ENCODE peak calls at places on chromosomes 7 and 10, in six cellular contexts. N, V, I, Y, J and A are unnamed samples.

GRCh38 chr7:44891372-44891771 is 6.0 kb upstream of the PURB start:
- DNase-seq in I (no peak), V (no peak), J (no peak), N (no peak), Y (no peak), A (no peak)

GRCh38 chr7:55255501-55256445 is 109.4 kb upstream of the LANCL2 start:
- DNase-seq in N (peak), J (peak), I (peak), V (peak), Y (peak), A (no peak)

GRCh38 chr10:74949843-74950765 is 123.7 kb downstream of the KAT6B start:
- DNase-seq in J (no peak), I (no peak), V (no peak), Y (no peak), N (no peak), A (no peak)

GRCh38 chr10:33327750-33328149 is 6.7 kb downstream of the NRP1 start:
- DNase-seq in V (no peak), N (no peak), J (no peak), Y (no peak), I (no peak), A (no peak)

GRCh38 chr10:24544776-24545175 is 178.9 kb downstream of the ARHGAP21 start:
- DNase-seq in Y (no peak), V (no peak), N (no peak), J (no peak), I (no peak), A (no peak)

GRCh38 chr7:153522261-153522660 is 529.9 kb upstream of the DPP6 start:
- DNase-seq in Y (no peak), V (no peak), J (no peak), N (no peak), I (no peak), A (no peak)

GRCh38 chr7:44918029-44918428 is 32.7 kb upstream of the PURB start:
- DNase-seq in Y (no peak), V (no peak), N (no peak), J (no peak), I (no peak), A (no peak)

GRCh38 chr10:110502851-110503301 is 5.2 kb downstream of the DUSP5 start:
- DNase-seq in I (no peak), V (peak), Y (peak), N (peak), J (peak), A (no peak)

GRCh38 chr7:149021725-149022062 is 6.6 kb downstream of the PDIA4 start:
- DNase-seq in Y (no peak), I (no peak), N (no peak), V (no peak), J (no peak), A (no peak)

GRCh38 chr7:748446-748845 is 21.4 kb upstream of the PRKAR1B start:
- DNase-seq in J (no peak), I (peak), N (no peak), Y (no peak), V (no peak), A (no peak)

GRCh38 chr7:107505997-107506682 is 36.3 kb downstream of the GPR22 start:
- DNase-seq in J (no peak), N (no peak), Y (no peak), V (no peak), I (peak), A (peak)

DNA sequence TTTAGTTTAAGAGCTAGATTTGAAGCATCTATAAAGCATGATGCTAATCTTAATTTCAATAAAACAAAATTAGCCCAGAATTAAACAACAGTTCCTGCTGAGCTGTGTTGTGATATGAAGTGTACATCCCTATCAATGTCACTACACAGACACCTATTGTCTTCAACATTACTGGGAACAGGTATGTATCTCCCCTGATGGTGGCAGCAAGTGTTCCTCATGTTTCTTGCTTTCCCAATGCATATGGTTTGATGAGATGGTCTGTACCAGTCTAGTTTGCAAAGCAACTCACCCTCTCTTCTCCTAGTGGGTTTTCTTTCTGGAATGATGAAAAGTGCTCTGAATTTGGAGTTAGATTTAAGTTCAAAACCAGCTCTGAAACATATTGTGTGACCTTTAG is 38.1 kb downstream of the TSPAN12 start:
- DNase-seq in J (no peak), N (no peak), I (no peak), V (no peak), Y (no peak), A (no peak)
- TF ChIP-seq CTCF in J (peak), N (no peak), I (no peak), V (no peak), Y (peak), A (no peak)

GRCh38 chr7:110205899-110206298 is 885.0 kb upstream of the LRRN3 start:
- DNase-seq in N (no peak), I (no peak), Y (no peak), J (no peak), V (no peak), A (no peak)

DNA sequence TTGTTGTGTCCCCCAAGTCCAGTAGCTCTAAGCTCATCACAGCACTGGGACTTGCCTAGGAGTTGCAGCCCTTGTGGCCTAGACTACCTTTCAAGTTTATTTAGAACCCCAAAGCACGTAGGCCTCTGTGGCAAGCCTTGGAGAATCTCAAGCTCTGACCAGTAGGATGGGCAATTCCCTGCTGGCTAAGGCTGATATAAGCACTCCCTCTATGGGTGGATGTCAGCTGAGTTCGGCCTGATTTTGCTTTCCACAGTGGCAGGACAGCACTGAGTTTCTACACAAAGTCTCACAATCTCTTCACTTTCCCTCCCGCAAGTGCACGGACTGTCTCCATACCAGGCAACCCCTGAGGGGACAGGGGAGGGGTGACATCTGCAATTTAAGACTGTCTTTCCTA is 886.4 kb upstream of the LRRN3 start:
- DNase-seq in V (no peak), N (no peak), J (no peak), Y (no peak), I (no peak), A (no peak)
- TF ChIP-seq CTCF in V (no peak), N (no peak), J (no peak), Y (peak), I (no peak), A (peak)

GRCh38 chr7:97116308-97116707 is 1.2 kb upstream of the SDHAF3 start:
- DNase-seq in I (no peak), Y (no peak), N (no peak), J (no peak), V (no peak), A (no peak)

GRCh38 chr7:97119747-97120146 is 2.2 kb downstream of the SDHAF3 start:
- DNase-seq in V (no peak), N (no peak), Y (no peak), I (no peak), J (no peak), A (no peak)

GRCh38 chr7:97117035-97117371 is 495 bp upstream of the SDHAF3 start:
- DNase-seq in N (no peak), Y (no peak), J (no peak), I (peak), V (no peak), A (no peak)

GRCh38 chr7:97118306-97118917 is 914 bp downstream of the SDHAF3 start:
- DNase-seq in J (no peak), I (no peak), N (no peak), V (no peak), Y (no peak), A (no peak)

DNA sequence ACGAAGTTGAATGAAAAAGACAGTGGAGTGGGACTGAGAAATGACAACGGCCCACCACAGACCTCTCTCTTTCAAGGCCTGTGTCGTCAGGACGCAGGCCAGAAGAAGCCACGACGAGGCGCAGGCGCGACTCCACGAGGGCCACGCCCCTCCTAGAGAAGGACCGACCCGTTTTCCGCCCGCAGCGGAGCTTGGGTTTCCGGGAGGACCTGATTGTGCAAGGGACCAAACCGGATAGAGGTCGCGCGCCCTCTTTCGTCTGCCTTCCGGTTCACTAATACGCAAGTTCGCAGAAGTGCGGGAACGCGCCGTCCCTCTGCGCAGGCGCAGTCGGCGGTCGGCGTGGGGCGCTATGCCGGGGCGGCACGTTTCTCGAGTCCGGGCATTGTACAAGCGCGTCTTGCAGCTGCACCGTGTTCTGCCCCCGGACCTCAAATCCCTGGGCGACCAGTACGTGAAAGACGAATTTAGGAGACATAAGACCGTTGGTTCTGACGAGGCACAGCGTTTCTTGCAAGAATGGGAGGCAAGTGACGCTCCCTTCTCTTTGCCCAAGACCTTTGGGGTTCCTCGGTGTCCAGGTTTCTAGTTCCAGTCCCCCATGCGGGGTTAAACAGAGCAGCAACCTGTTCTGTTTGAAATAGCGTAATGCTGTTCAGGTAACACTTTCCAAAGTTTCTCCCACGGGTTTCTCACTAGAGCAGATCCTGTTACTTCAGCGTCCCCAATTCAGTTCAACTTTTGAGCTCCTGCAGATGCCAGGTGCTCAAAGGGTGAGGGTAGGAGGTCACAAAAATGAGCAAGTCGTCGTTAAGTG is at the start of gene SDHAF3:
- DNase-seq in I (peak), J (peak), Y (peak), V (peak), N (peak), A (peak)
- TF ChIP-seq CTCF in I (peak), J (no peak), Y (no peak), V (peak), N (no peak), A (peak)

GRCh38 chr10:80408198-80409085 is at the start of gene PRXL2A:
- DNase-seq in I (peak), V (peak), Y (peak), N (peak), J (peak), A (no peak)

GRCh38 chr10:80405035-80405434 is 3.3 kb upstream of the PRXL2A start:
- DNase-seq in I (no peak), J (no peak), N (no peak), V (no peak), Y (no peak), A (no peak)

GRCh38 chr10:80406249-80406648 is 2.1 kb upstream of the PRXL2A start:
- DNase-seq in V (no peak), J (no peak), I (no peak), N (no peak), Y (no peak), A (no peak)

GRCh38 chr10:80407836-80408197 is 534 bp upstream of the PRXL2A start:
- DNase-seq in V (no peak), I (peak), N (peak), J (no peak), Y (no peak), A (no peak)

DNA sequence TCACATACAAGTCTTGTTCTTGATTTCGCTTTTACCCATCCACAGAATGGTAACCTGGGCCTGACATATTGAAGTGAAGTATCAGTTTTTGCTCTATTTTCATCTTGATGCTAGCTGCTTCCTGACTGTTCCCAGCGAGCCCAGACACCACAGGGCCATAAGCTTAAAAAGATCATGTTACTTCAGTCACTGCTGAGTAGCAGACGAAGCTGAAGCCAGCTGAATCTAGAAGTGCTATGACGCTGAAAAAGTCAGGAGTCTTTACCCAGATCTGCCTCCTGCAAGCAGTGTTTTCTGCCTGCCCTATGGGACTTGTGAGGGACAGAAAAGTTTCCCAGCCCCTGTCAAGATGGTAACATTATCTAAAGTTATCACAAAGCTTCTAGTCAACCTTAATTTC is 2.7 kb upstream of the PRXL2A start:
- DNase-seq in N (no peak), Y (no peak), V (no peak), J (no peak), I (no peak), A (no peak)
- TF ChIP-seq CTCF in N (no peak), Y (no peak), V (no peak), J (no peak), I (no peak), A (no peak)

GRCh38 chr7:93551063-93551895 is 23.2 kb downstream of the CALCR start:
- DNase-seq in V (no peak), N (no peak), Y (peak), J (no peak), I (no peak), A (peak)
- TF ChIP-seq CTCF in V (peak), N (peak), Y (peak), J (peak), I (peak), A (peak)

GRCh38 chr7:141057788-141058187 is 16.1 kb upstream of the TMEM178B start:
- DNase-seq in J (no peak), I (no peak), Y (no peak), V (no peak), N (no peak), A (no peak)
- TF ChIP-seq CTCF in J (no peak), I (no peak), Y (no peak), V (no peak), N (no peak), A (no peak)

GRCh38 chr7:5210751-5211338 is 20.8 kb downstream of the WIPI2 start:
- DNase-seq in J (no peak), Y (no peak), V (no peak), I (no peak), N (peak), A (no peak)

GRCh38 chr7:5203138-5203537 is 13.1 kb downstream of the WIPI2 start:
- DNase-seq in N (no peak), J (no peak), V (no peak), Y (no peak), I (no peak), A (no peak)

GRCh38 chr7:5204546-5204945 is 14.5 kb downstream of the WIPI2 start:
- DNase-seq in N (no peak), V (no peak), Y (no peak), J (no peak), I (no peak), A (no peak)

GRCh38 chr7:5207131-5207530 is 17.1 kb downstream of the WIPI2 start:
- DNase-seq in Y (no peak), J (no peak), N (no peak), I (no peak), V (no peak), A (no peak)

GRCh38 chr7:5206686-5207085 is 16.7 kb downstream of the WIPI2 start:
- DNase-seq in N (peak), J (no peak), Y (no peak), I (no peak), V (no peak), A (no peak)
- TF ChIP-seq CTCF in N (no peak), J (no peak), Y (no peak), I (no peak), V (no peak), A (no peak)